ENCODE peak calls at places on chromosomes 1 and 21, in five cellular contexts. One of them, this sample, is unnamed.

GRCh38 chr1:25642710-25643109 is 26.1 kb downstream of the MAN1C1 start:
- DNase-seq in cardiac muscle cell: no peak
- DNase-seq in AG10803: peak
- DNase-seq in WTC11: no peak
- DNase-seq in neural progenitor cell: no peak
- DNase-seq in this sample: no peak

GRCh38 chr1:9249263-9249533 is 14.6 kb downstream of the H6PD start:
- DNase-seq in cardiac muscle cell: no peak
- DNase-seq in neural progenitor cell: no peak
- DNase-seq in WTC11: no peak
- DNase-seq in AG10803: no peak
- DNase-seq in this sample: no peak

GRCh38 chr1:69929278-69930057 is 275.9 kb downstream of the LRRC40 start:
- DNase-seq in WTC11: no peak
- DNase-seq in AG10803: peak
- DNase-seq in neural progenitor cell: no peak
- DNase-seq in cardiac muscle cell: no peak
- DNase-seq in this sample: no peak

GRCh38 chr1:1040004-1040991 is 20.4 kb downstream of the AGRN start:
- DNase-seq in AG10803: peak
- DNase-seq in neural progenitor cell: peak
- DNase-seq in WTC11: peak
- DNase-seq in cardiac muscle cell: peak
- DNase-seq in this sample: peak

GRCh38 chr1:3063379-3064295 is 5.4 kb upstream of the PRDM16 start:
- DNase-seq in AG10803: no peak
- DNase-seq in neural progenitor cell: peak
- DNase-seq in cardiac muscle cell: no peak
- DNase-seq in WTC11: no peak
- DNase-seq in this sample: no peak

GRCh38 chr21:33229099-33229775 is 501 bp upstream of the IFNAR2 start:
- DNase-seq in cardiac muscle cell: no peak
- DNase-seq in neural progenitor cell: no peak
- DNase-seq in AG10803: no peak
- DNase-seq in WTC11: no peak
- DNase-seq in this sample: no peak

GRCh38 chr1:109994654-109995053 is 10.1 kb downstream of the AHCYL1 start:
- DNase-seq in WTC11: no peak
- DNase-seq in AG10803: no peak
- DNase-seq in cardiac muscle cell: no peak
- DNase-seq in neural progenitor cell: no peak
- DNase-seq in this sample: no peak

GRCh38 chr21:29217818-29218252 is 80.9 kb upstream of the BACH1 start:
- DNase-seq in neural progenitor cell: no peak
- DNase-seq in WTC11: no peak
- DNase-seq in cardiac muscle cell: no peak
- DNase-seq in AG10803: peak
- DNase-seq in this sample: no peak

GRCh38 chr1:231091853-231092301 is 51.8 kb upstream of the FAM89A start:
- DNase-seq in cardiac muscle cell: no peak
- DNase-seq in AG10803: peak
- DNase-seq in neural progenitor cell: peak
- DNase-seq in WTC11: peak
- DNase-seq in this sample: peak

GRCh38 chr1:155934933-155935590 is 849 bp upstream of the KHDC4 start:
- DNase-seq in WTC11: no peak
- DNase-seq in cardiac muscle cell: no peak
- DNase-seq in AG10803: no peak
- DNase-seq in neural progenitor cell: no peak
- DNase-seq in this sample: no peak

GRCh38 chr1:51946300-51946699 is 44.2 kb downstream of the RAB3B start:
- DNase-seq in WTC11: no peak
- DNase-seq in AG10803: peak
- DNase-seq in neural progenitor cell: no peak
- DNase-seq in cardiac muscle cell: no peak
- DNase-seq in this sample: no peak

GRCh38 chr1:197076585-197076984 is 9.5 kb upstream of the F13B start:
- DNase-seq in neural progenitor cell: no peak
- DNase-seq in cardiac muscle cell: no peak
- DNase-seq in WTC11: no peak
- DNase-seq in AG10803: no peak
- DNase-seq in this sample: no peak

GRCh38 chr1:998905-999796 is 746 bp downstream of the HES4 start:
- DNase-seq in WTC11: no peak
- DNase-seq in neural progenitor cell: peak
- DNase-seq in AG10803: no peak
- DNase-seq in cardiac muscle cell: peak
- DNase-seq in this sample: no peak

GRCh38 chr1:16068356-16069270 is 4.8 kb downstream of the FAM131C start:
- DNase-seq in AG10803: peak
- DNase-seq in neural progenitor cell: no peak
- DNase-seq in cardiac muscle cell: no peak
- DNase-seq in WTC11: no peak
- DNase-seq in this sample: no peak

GRCh38 chr1:16612332-16613172 is 812 bp downstream of the NBPF1 start:
- DNase-seq in cardiac muscle cell: peak
- DNase-seq in neural progenitor cell: peak
- DNase-seq in WTC11: peak
- DNase-seq in AG10803: peak
- DNase-seq in this sample: peak

GRCh38 chr1:152473887-152474537 is 36.6 kb upstream of the LCE5A start:
- DNase-seq in cardiac muscle cell: no peak
- DNase-seq in AG10803: peak
- DNase-seq in neural progenitor cell: no peak
- DNase-seq in WTC11: no peak
- DNase-seq in this sample: no peak

GRCh38 chr1:152481869-152482664 is 28.5 kb upstream of the LCE5A start:
- DNase-seq in cardiac muscle cell: no peak
- DNase-seq in WTC11: no peak
- DNase-seq in AG10803: no peak
- DNase-seq in neural progenitor cell: no peak
- DNase-seq in this sample: no peak

DNA sequence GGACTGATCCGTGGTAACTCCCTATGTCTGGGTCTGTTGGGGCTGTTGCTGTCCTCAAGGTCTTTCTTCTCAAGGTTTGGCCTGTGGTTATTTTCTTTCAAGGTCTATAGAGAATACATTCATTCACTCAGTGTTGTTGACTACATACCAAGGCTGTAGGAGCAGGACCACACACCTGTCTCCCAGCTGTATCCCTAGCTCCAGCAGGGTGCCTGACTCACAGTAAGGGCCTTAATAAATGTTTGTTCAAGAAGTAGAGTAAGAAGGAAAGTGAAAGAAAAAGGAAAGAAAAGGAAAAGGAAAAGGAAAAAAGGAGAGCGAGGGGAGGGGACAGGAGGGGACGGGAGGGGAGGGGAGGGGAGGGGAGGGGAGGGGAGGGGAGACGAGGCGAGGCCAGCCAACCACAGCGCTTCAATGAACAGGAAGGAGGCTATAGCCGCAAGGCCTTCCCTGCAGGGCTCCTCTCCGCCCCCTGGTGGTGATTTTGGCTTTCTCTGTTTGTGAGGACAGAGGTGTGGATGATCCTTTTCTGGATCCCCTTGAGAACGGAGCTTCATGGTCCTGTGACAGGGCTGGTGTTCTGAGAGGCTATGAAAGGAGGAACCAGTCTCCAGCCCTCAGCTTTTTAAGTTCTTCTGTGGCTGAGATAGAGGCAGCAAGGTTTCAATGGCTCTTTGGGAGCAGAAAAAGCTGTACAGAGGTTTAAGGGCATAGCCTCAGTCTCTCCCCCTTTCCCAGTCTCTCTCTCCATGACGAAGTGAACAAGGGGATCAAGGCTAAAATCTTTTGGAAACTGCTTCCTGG is 30.6 kb upstream of the LCE5A start:
- DNase-seq in cardiac muscle cell: no peak
- DNase-seq in neural progenitor cell: no peak
- DNase-seq in AG10803: peak
- DNase-seq in WTC11: peak
- DNase-seq in this sample: no peak
- TF ChIP-seq CTCF in cardiac muscle cell: peak
- TF ChIP-seq CTCF in neural progenitor cell: no peak
- TF ChIP-seq CTCF in AG10803: peak
- TF ChIP-seq CTCF in WTC11: no peak
- TF ChIP-seq CTCF in this sample: peak

GRCh38 chr1:117753652-117754051 is 147.8 kb downstream of the TENT5C start:
- DNase-seq in cardiac muscle cell: no peak
- DNase-seq in neural progenitor cell: no peak
- DNase-seq in AG10803: peak
- DNase-seq in WTC11: no peak
- DNase-seq in this sample: no peak
- TF ChIP-seq CTCF in cardiac muscle cell: no peak
- TF ChIP-seq CTCF in neural progenitor cell: no peak
- TF ChIP-seq CTCF in AG10803: no peak
- TF ChIP-seq CTCF in WTC11: no peak
- TF ChIP-seq CTCF in this sample: no peak

GRCh38 chr21:28193189-28193588 is 799.5 kb downstream of the LTN1 start:
- DNase-seq in cardiac muscle cell: no peak
- DNase-seq in AG10803: no peak
- DNase-seq in WTC11: peak
- DNase-seq in neural progenitor cell: no peak
- DNase-seq in this sample: no peak
- TF ChIP-seq CTCF in cardiac muscle cell: no peak
- TF ChIP-seq CTCF in AG10803: no peak
- TF ChIP-seq CTCF in WTC11: no peak
- TF ChIP-seq CTCF in neural progenitor cell: peak
- TF ChIP-seq CTCF in this sample: no peak

DNA sequence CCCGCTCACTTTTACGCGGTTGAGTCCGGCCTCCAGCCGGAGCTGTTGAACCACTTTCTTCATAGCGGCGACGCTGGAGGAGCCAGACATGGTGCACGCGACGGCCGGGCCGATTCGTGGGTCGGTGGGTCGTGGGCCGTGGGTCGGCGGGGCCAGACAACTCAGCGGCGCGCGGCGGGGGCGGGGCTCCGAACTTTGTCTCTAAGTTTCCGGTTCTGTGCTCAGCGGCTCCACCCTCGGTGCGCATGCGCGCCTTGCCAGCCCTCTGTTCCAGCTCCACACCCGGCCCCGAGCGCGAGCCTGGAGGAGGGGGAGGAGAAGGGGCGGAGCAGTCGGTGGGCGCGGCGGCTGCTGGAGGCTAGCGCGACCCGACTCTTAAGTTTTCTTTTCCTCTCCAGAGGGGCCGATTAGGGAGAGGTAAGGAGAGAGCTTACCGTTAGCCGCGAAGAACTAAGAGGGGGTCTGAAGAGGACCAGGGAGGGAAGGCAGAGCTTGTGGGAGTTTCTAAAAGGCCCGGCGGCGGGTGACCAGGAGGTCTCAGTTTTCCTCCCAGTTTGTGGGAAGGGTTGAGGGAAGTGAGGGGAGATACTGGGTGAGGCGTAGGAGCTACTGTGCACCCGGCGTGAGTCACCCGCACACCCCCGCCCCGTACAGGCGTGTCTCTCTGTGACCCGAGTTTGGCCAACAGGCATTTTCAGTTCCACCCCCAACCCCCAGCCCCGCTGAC is at the start of the genes GNG5 and SPATA1:
- DNase-seq in neural progenitor cell: peak
- DNase-seq in cardiac muscle cell: peak
- DNase-seq in WTC11: peak
- DNase-seq in AG10803: peak
- DNase-seq in this sample: peak
- TF ChIP-seq CTCF in neural progenitor cell: no peak
- TF ChIP-seq CTCF in cardiac muscle cell: no peak
- TF ChIP-seq CTCF in WTC11: no peak
- TF ChIP-seq CTCF in AG10803: no peak
- TF ChIP-seq CTCF in this sample: no peak

GRCh38 chr1:234452566-234452965 is 26.4 kb downstream of the TARBP1 start:
- DNase-seq in AG10803: no peak
- DNase-seq in WTC11: no peak
- DNase-seq in neural progenitor cell: no peak
- DNase-seq in cardiac muscle cell: no peak
- DNase-seq in this sample: no peak
- TF ChIP-seq CTCF in AG10803: no peak
- TF ChIP-seq CTCF in WTC11: no peak
- TF ChIP-seq CTCF in neural progenitor cell: no peak
- TF ChIP-seq CTCF in cardiac muscle cell: no peak
- TF ChIP-seq CTCF in this sample: no peak

This sample was measured in neural crest cell.